ENCODE peak calls at places on chromosomes 2 and 18, in four cellular contexts. X is naive B cell, A is skeletal muscle cell, Q is neural progenitor cell. S is an unnamed sample.

GRCh38 chr2:168738057-168738456 is 64.4 kb upstream of the NOSTRIN start:
- DNase-seq in X (no peak), A (no peak), Q (no peak), S (no peak)

GRCh38 chr2:119449526-119449925 is 17.9 kb downstream of the TMEM37 start:
- DNase-seq in X (no peak), A (no peak), Q (peak), S (no peak)

GRCh38 chr18:21230436-21230835 is 11.6 kb upstream of the GREB1L start:
- DNase-seq in X (no peak), A (no peak), Q (no peak), S (no peak)

GRCh38 chr2:16125614-16126125 is 185.3 kb downstream of the MYCN start:
- DNase-seq in X (no peak), A (no peak), Q (no peak), S (no peak)

GRCh38 chr2:8641516-8641915 is 40.3 kb upstream of the ID2 start:
- DNase-seq in X (no peak), A (no peak), Q (no peak), S (no peak)

GRCh38 chr2:233844836-233845235 is 9.5 kb downstream of the HJURP start:
- DNase-seq in X (no peak), A (no peak), Q (no peak), S (no peak)

GRCh38 chr18:48817021-48817461 is 133.7 kb downstream of the SMAD7 start:
- DNase-seq in X (no peak), A (no peak), Q (no peak), S (peak)

GRCh38 chr2:174587607-174588006 is 10.0 kb downstream of the WIPF1 start:
- DNase-seq in X (no peak), A (no peak), Q (no peak), S (no peak)

GRCh38 chr2:177239053-177239452 is 25.5 kb downstream of the NFE2L2 start:
- DNase-seq in X (no peak), A (no peak), Q (no peak), S (no peak)

GRCh38 chr18:23881778-23882177 is 132.8 kb upstream of the TTC39C start:
- DNase-seq in X (no peak), A (no peak), Q (no peak), S (no peak)

GRCh38 chr2:239053801-239054503 is 206.1 kb downstream of the TWIST2 start:
- DNase-seq in X (no peak), A (no peak), Q (no peak), S (no peak)

GRCh38 chr2:208466133-208466919 is 59.7 kb downstream of the PTH2R start:
- DNase-seq in X (peak), A (no peak), Q (peak), S (peak)

GRCh38 chr2:192126912-192127311 is 67.8 kb downstream of the TMEFF2 start:
- DNase-seq in X (no peak), A (no peak), Q (no peak), S (no peak)

GRCh38 chr2:233912799-233913423 is 4.3 kb upstream of the TRPM8 start:
- DNase-seq in X (no peak), A (no peak), Q (peak), S (peak)

GRCh38 chr18:22914633-22915032 is 18.5 kb upstream of the RBBP8 start:
- DNase-seq in X (no peak), A (no peak), Q (peak), S (no peak)

GRCh38 chr18:80200171-80200931 is 47.0 kb downstream of the PARD6G start:
- DNase-seq in X (no peak), A (no peak), Q (peak), S (peak)

GRCh38 chr2:109470121-109470921 is 143.4 kb downstream of the SEPTIN10 start:
- DNase-seq in X (no peak), A (no peak), Q (no peak), S (no peak)

GRCh38 chr18:57542126-57542525 is 44.4 kb downstream of the FECH start:
- DNase-seq in X (no peak), A (peak), Q (no peak), S (no peak)

GRCh38 chr18:9335255-9336045 is 877 bp downstream of the TWSG1 start:
- DNase-seq in X (no peak), A (no peak), Q (peak), S (no peak)